ENCODE peak calls at places on chromosomes 1 and 21, in six cellular contexts. L, X, F, P, W and D are unnamed samples.

GRCh38 chr1:35642472-35642955 is 1.2 kb upstream of the PSMB2 start:
- DNase-seq in L (no peak), X (no peak), F (no peak), P (peak; percentile 11), W (no peak), D (no peak)

GRCh38 chr1:25619101-25619890 is 2.7 kb downstream of the MAN1C1 start:
- DNase-seq in L (peak; percentile 75), X (peak; percentile 39), F (peak; percentile 14), P (peak; percentile 28), W (no peak), D (peak; percentile 25)

GRCh38 chr1:28893403-28894102 is 20.8 kb upstream of the EPB41 start:
- DNase-seq in L (no peak), X (peak; percentile 40), F (peak; percentile 12), P (no peak), W (no peak), D (peak; percentile 64)

GRCh38 chr21:29258626-29259335 is 39.9 kb upstream of the BACH1 start:
- DNase-seq in L (no peak), X (peak; percentile 84), F (peak; percentile 89), P (no peak), W (no peak), D (peak; percentile 90)

GRCh38 chr1:205458777-205459566 is 3.1 kb upstream of the BLACAT1 start:
- DNase-seq in L (no peak), X (peak; percentile 78), F (peak; percentile 58), P (no peak), W (no peak), D (peak; percentile 52)

GRCh38 chr1:83029916-83030315 is 969.0 kb downstream of the TTLL7 start:
- DNase-seq in L (no peak), X (peak; percentile 74), F (no peak), P (no peak), W (no peak), D (peak; percentile 0)

GRCh38 chr21:17540530-17540929 is 27.7 kb downstream of the CXADR start:
- DNase-seq in L (no peak), X (peak; percentile 71), F (no peak), P (no peak), W (no peak), D (no peak)

GRCh38 chr1:216686860-216687545 is 36.2 kb downstream of the ESRRG start:
- DNase-seq in L (no peak), X (peak; percentile 8), F (peak; percentile 37), P (no peak), W (no peak), D (peak; percentile 19)

GRCh38 chr1:195717651-195718050 is 890.6 kb downstream of the KCNT2 start:
- DNase-seq in L (no peak), X (peak; percentile 55), F (peak; percentile 61), P (no peak), W (no peak), D (peak; percentile 57)

GRCh38 chr21:37658994-37659458 is 257.2 kb downstream of the KCNJ6 start:
- DNase-seq in L (no peak), X (peak; percentile 62), F (peak; percentile 72), P (no peak), W (no peak), D (peak; percentile 81)

GRCh38 chr1:114082047-114082630 is 71.5 kb downstream of the SYT6 start:
- DNase-seq in L (no peak), X (no peak), F (no peak), P (no peak), W (no peak), D (no peak)

GRCh38 chr1:83761084-83761760 is 237.7 kb downstream of the TTLL7 start:
- DNase-seq in L (no peak), X (no peak), F (no peak), P (peak; percentile 64), W (no peak), D (no peak)

GRCh38 chr1:5745776-5746610 is 246.2 kb downstream of the NPHP4 start:
- DNase-seq in L (peak; percentile 56), X (peak; percentile 79), F (peak; percentile 13), P (peak; percentile 48), W (no peak), D (peak; percentile 48)

GRCh38 chr1:176073524-176074157 is 133.4 kb downstream of the COP1 start:
- DNase-seq in L (peak; percentile 64), X (peak; percentile 87), F (peak; percentile 72), P (no peak), W (no peak), D (peak; percentile 77)

GRCh38 chr1:56436912-56437403 is 142.4 kb downstream of the PLPP3 start:
- DNase-seq in L (no peak), X (no peak), F (no peak), P (no peak), W (no peak), D (no peak)

GRCh38 chr1:30190481-30191153 is 532.8 kb downstream of the MATN1 start:
- DNase-seq in L (no peak), X (no peak), F (no peak), P (no peak), W (no peak), D (no peak)

GRCh38 chr1:2360588-2361364 is 30.6 kb downstream of the MORN1 start:
- DNase-seq in L (no peak), X (no peak), F (peak; percentile 5), P (no peak), W (no peak), D (no peak)

GRCh38 chr1:225689882-225690459 is 37.0 kb upstream of the ENAH start:
- DNase-seq in L (no peak), X (peak; percentile 20), F (peak; percentile 24), P (no peak), W (no peak), D (peak; percentile 36)

GRCh38 chr1:10965621-10966226 is 46.7 kb upstream of the TARDBP start:
- DNase-seq in L (no peak), X (peak; percentile 19), F (no peak), P (peak; percentile 58), W (peak; percentile 49), D (peak; percentile 15)